ENCODE peak calls at places on chromosomes 11 and 22, in seven cellular contexts. S, V, G, E, Y, H and F are unnamed samples.

GRCh38 chr11:33531743-33532181 is 168.9 kb downstream of the C11orf91 start:
- DNase-seq in E (peak), Y (no peak), V (no peak), G (no peak), S (no peak), H (no peak), F (no peak)

GRCh38 chr11:10481567-10482349 is 26.7 kb downstream of the AMPD3 start:
- DNase-seq in V (no peak), S (no peak), Y (no peak), H (no peak), G (no peak), E (no peak), F (no peak)

GRCh38 chr22:30004689-30005088 is 75.6 kb upstream of the HORMAD2 start:
- DNase-seq in Y (no peak), G (no peak), E (no peak), H (no peak), V (no peak), S (no peak), F (no peak)

GRCh38 chr22:48819991-48820390 is 1007.7 kb downstream of the BRD1 start:
- DNase-seq in V (no peak), G (peak), S (no peak), H (no peak), Y (no peak), E (no peak), F (no peak)

GRCh38 chr22:25085930-25086901 is 113.4 kb upstream of the CRYBB3 start:
- DNase-seq in H (no peak), G (no peak), S (peak), Y (peak), E (no peak), V (no peak), F (no peak)

GRCh38 chr11:119790476-119790875 is 61.5 kb upstream of the NECTIN1 start:
- DNase-seq in E (no peak), S (peak), V (no peak), G (peak), H (no peak), Y (no peak), F (no peak)

GRCh38 chr22:17580461-17581031 is 17.2 kb downstream of the SLC25A18 start:
- DNase-seq in G (no peak), S (no peak), Y (no peak), E (no peak), V (no peak), H (peak), F (no peak)

GRCh38 chr11:66745356-66746235 is 16.6 kb upstream of the SPTBN2 start:
- DNase-seq in S (no peak), Y (peak), V (peak), H (peak), G (no peak), E (no peak), F (no peak)

GRCh38 chr11:83292709-83293435 is 6.7 kb upstream of the CCDC90B start:
- DNase-seq in H (no peak), Y (peak), E (peak), S (no peak), V (peak), G (no peak), F (no peak)

GRCh38 chr22:23058063-23058462 is 12.3 kb upstream of the GNAZ start:
- DNase-seq in E (no peak), V (no peak), Y (no peak), H (peak), S (peak), G (no peak), F (no peak)

GRCh38 chr11:43574949-43575915 is 105.3 kb upstream of the HSD17B12 start:
- DNase-seq in Y (peak), E (peak), S (no peak), G (peak), V (no peak), H (no peak), F (no peak)

GRCh38 chr22:23113847-23114720 is 27.7 kb downstream of the RSPH14 start:
- DNase-seq in Y (no peak), S (no peak), H (no peak), E (no peak), G (peak), V (no peak), F (no peak)

GRCh38 chr11:94739331-94739730 is 28.8 kb upstream of the AMOTL1 start:
- DNase-seq in H (no peak), E (no peak), Y (no peak), V (no peak), S (no peak), G (no peak), F (no peak)

GRCh38 chr11:44957051-44957515 is 6.4 kb upstream of the TP53I11 start:
- DNase-seq in G (no peak), S (no peak), Y (no peak), H (no peak), E (no peak), V (no peak), F (no peak)

GRCh38 chr11:47256374-47256773 is 1.4 kb upstream of the NR1H3 start:
- DNase-seq in H (no peak), E (no peak), S (no peak), Y (no peak), V (no peak), G (no peak), F (no peak)

GRCh38 chr11:47258317-47258902 is 614 bp downstream of the NR1H3 start:
- DNase-seq in S (peak), Y (no peak), G (no peak), E (no peak), H (no peak), V (no peak), F (no peak)

GRCh38 chr11:47259178-47259977 is 1.6 kb downstream of the NR1H3 start:
- DNase-seq in H (peak), G (no peak), S (peak), V (peak), Y (peak), E (no peak), F (no peak)

GRCh38 chr11:47257518-47258316 is at the start of gene NR1H3:
- DNase-seq in S (peak), G (no peak), E (peak), Y (peak), V (peak), H (peak), F (no peak)

GRCh38 chr11:47257178-47257517 is 648 bp upstream of the NR1H3 start:
- DNase-seq in Y (no peak), H (no peak), V (no peak), E (no peak), G (no peak), S (no peak), F (no peak)
- H3K27ac ChIP-seq in Y (peak), H (peak), V (peak), E (no peak), G (peak), S (no peak), F (no peak)

DNA sequence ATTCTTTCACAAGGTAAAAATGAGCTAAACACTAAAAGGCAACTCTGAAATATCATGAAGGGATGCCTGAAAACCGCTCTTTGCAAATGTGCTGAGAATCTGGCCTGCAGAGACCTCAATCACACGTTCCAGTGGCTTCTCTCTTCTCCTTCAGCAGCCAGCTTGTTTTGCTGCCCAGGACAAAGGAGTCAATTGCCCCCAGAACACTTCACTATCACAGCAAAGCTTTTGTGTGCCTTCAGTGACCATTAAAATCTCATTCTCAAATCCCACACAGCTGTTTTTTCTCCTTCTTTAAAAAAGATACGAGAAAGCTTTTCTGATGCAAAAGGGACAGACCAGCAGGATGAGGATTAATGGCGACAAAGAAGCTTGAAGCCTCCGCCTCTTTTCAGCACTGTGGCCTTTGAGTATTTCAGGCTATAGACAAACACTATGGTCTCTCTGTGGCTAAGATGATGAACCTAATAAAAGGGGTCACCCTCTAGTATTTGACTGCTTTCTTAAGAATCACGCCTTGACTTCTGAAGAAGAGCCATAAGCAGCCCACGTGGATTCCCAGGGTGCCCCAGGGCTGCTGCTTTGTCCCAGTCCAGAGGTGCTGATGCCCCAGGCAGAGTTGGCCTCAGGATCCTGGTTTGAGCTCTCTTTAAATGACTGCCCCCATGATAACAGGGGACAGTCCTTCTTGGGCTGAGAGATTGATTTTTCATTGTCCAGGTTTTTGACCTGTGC is 33.4 kb upstream of the NRIP3 start:
- DNase-seq in E (no peak), G (no peak), H (no peak), Y (no peak), S (no peak), V (no peak), F (no peak)
- H3K27ac ChIP-seq in E (no peak), G (no peak), H (no peak), Y (no peak), S (no peak), V (no peak), F (no peak)

GRCh38 chr11:61919841-61920631 is 2.7 kb upstream of the RAB3IL1 start:
- DNase-seq in V (no peak), Y (peak), S (peak), G (peak), E (no peak), H (no peak), F (no peak)
- H3K27ac ChIP-seq in V (no peak), Y (peak), S (no peak), G (no peak), E (no peak), H (no peak), F (no peak)

DNA sequence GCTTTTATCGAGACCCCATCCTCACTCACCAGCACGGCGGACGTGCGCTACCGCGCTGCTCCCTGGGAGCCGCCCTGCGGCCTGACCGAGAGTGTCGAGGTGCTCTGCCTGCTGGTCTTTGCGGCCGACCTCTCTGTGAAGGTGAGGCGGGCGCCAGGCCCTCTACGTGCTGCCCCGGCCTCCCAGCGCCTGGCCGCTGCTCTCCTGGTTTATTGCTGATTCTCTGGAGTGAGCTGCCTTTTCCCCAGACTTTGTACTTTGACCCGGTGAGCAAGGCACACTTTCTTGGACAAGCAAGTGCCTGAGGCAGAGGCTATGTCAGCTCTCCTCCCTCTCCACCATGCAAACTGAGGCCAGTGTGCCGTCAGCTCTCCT is 6.5 kb downstream of the TPCN2 start:
- DNase-seq in H (peak), G (no peak), S (no peak), Y (no peak), V (no peak), E (no peak), F (no peak)
- H3K27ac ChIP-seq in H (peak), G (no peak), S (no peak), Y (no peak), V (no peak), E (no peak), F (no peak)

GRCh38 chr22:36348760-36349159 is 39.0 kb downstream of the MYH9 start:
- DNase-seq in E (no peak), Y (no peak), S (no peak), G (no peak), V (no peak), H (no peak), F (no peak)
- H3K27ac ChIP-seq in E (peak), Y (no peak), S (peak), G (no peak), V (no peak), H (peak), F (peak)

GRCh38 chr22:20523118-20523983 is 15.9 kb downstream of the MED15 start:
- DNase-seq in S (no peak), E (peak), V (no peak), G (no peak), H (no peak), Y (no peak), F (no peak)
- H3K27ac ChIP-seq in S (peak), E (peak), V (peak), G (no peak), H (no peak), Y (peak), F (peak)

DNA sequence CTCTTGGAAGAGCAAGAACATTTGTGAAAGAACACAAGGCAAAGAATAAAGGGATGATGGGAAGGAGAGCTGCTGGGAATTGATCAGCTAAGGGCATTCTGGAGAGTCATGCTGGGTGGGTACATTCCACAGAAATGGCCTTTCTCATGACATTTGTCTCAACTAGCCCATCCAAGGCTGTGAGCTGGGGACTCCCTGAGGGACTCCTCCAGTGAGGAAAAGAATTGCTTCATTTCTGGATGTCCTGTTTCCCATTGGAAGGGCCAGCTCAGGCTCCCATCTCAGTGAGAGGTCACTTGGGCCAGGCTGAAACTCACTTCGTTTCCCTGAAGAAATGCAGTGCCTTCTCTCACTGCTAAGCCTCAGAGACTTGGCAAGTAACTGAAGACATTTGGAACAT is 106.8 kb downstream of the CD44 start:
- DNase-seq in H (no peak), Y (no peak), V (no peak), S (no peak), G (no peak), E (no peak), F (no peak)
- H3K27ac ChIP-seq in H (no peak), Y (no peak), V (no peak), S (peak), G (no peak), E (no peak), F (no peak)

GRCh38 chr11:118318112-118319030 is 13.8 kb downstream of the CD3E start:
- DNase-seq in S (no peak), E (no peak), Y (no peak), H (no peak), G (no peak), V (peak), F (no peak)
- H3K27ac ChIP-seq in S (no peak), E (no peak), Y (no peak), H (peak), G (no peak), V (no peak), F (no peak)

GRCh38 chr11:12188548-12189317 is 78.3 kb downstream of the MICAL2 start:
- DNase-seq in G (no peak), S (no peak), Y (no peak), V (no peak), H (no peak), E (no peak), F (no peak)

GRCh38 chr11:12186683-12187082 is 76.3 kb downstream of the MICAL2 start:
- DNase-seq in V (no peak), E (no peak), H (no peak), G (no peak), S (no peak), Y (no peak), F (no peak)

GRCh38 chr11:12185914-12186313 is 75.5 kb downstream of the MICAL2 start:
- DNase-seq in V (no peak), H (no peak), G (no peak), Y (no peak), S (no peak), E (no peak), F (no peak)

GRCh38 chr11:12185106-12185690 is 74.8 kb downstream of the MICAL2 start:
- DNase-seq in E (no peak), V (no peak), H (no peak), G (no peak), Y (no peak), S (no peak), F (no peak)

DNA sequence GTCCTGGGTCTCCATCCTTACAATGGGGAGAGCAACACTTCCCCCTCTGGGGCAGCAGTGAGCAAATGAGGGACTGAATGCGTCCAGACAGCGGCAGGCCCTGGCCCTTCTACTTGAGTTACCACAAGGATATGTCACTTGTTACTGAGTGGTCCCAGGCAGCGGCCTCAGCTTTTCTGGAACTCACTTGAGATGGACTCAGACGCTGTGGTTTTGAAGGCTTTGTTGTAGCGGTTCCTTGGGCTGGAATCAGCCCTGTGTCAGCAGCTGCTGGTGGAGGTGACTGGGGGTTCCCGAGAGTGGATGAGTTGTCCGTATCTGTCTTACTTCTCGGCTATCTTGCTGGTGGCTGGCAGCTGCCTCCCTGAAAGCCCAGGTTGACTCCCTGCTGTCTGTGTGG is 77.0 kb downstream of the MICAL2 start:
- DNase-seq in S (no peak), G (no peak), V (no peak), H (no peak), E (peak), Y (no peak), F (no peak)
- H3K27ac ChIP-seq in S (peak), G (no peak), V (no peak), H (no peak), E (peak), Y (no peak), F (peak)

GRCh38 chr11:46116007-46116711 is 5.1 kb downstream of the PHF21A start:
- DNase-seq in E (no peak), S (no peak), G (no peak), Y (no peak), H (no peak), V (no peak), F (no peak)

GRCh38 chr11:46119352-46120216 is 1.7 kb downstream of the PHF21A start:
- DNase-seq in H (peak), E (peak), G (no peak), Y (peak), V (peak), S (peak), F (peak)

GRCh38 chr11:46119053-46119351 is 2.3 kb downstream of the PHF21A start:
- DNase-seq in S (no peak), V (no peak), E (no peak), H (no peak), Y (no peak), G (no peak), F (no peak)

GRCh38 chr11:46120361-46120710 is 918 bp downstream of the PHF21A start:
- DNase-seq in E (no peak), G (no peak), S (no peak), Y (no peak), V (no peak), H (no peak), F (no peak)

GRCh38 chr11:46117842-46118241 is 3.4 kb downstream of the PHF21A start:
- DNase-seq in H (no peak), S (no peak), Y (no peak), E (no peak), V (no peak), G (no peak), F (no peak)
- H3K27ac ChIP-seq in H (no peak), S (no peak), Y (no peak), E (no peak), V (no peak), G (no peak), F (no peak)